ENCODE peak calls at places on chromosomes 7 and 10, in four cellular contexts. B is GM12878, M is HL-60, A is K562. J is an unnamed sample.

GRCh38 chr10:31599626-31600504 is 280.8 kb downstream of the ZEB1 start:
- DNase-seq in M (peak), A (peak), B (no peak), J (no peak)

GRCh38 chr10:18397886-18398285 is 253.5 kb downstream of the NSUN6 start:
- DNase-seq in M (no peak), B (no peak), A (no peak), J (no peak)

GRCh38 chr7:156475179-156475578 is 165.4 kb upstream of the RNF32 start:
- DNase-seq in B (peak), M (peak), A (no peak), J (no peak)

GRCh38 chr7:118949031-118949430 is 724.5 kb downstream of the ANKRD7 start:
- DNase-seq in M (no peak), B (no peak), A (no peak), J (no peak)

GRCh38 chr10:112335866-112336265 is 38.0 kb upstream of the ACSL5 start:
- DNase-seq in A (no peak), M (no peak), B (no peak), J (no peak)

GRCh38 chr7:6256709-6257535 is 15.5 kb downstream of the CYTH3 start:
- DNase-seq in M (peak), B (peak), A (no peak), J (no peak)

GRCh38 chr10:103069453-103070331 is 123.4 kb downstream of the NT5C2 start:
- DNase-seq in M (peak), B (peak), A (peak), J (no peak)

GRCh38 chr7:85185355-85186082 is 1.3 kb downstream of the SEMA3D start:
- DNase-seq in M (no peak), A (no peak), B (no peak), J (no peak)

GRCh38 chr7:84837405-84837804 is 349.5 kb downstream of the SEMA3D start:
- DNase-seq in M (no peak), B (no peak), A (peak), J (no peak)

GRCh38 chr7:981793-982510 is 1.0 kb upstream of the CYP2W1 start:
- DNase-seq in B (no peak), A (no peak), M (no peak), J (no peak)

GRCh38 chr7:102271158-102271798 is 15.4 kb upstream of the SH2B2 start:
- DNase-seq in A (no peak), M (no peak), B (no peak), J (no peak)

GRCh38 chr10:43076311-43076875 is 476 bp upstream of the RET start:
- DNase-seq in A (no peak), B (no peak), M (peak), J (no peak)
- TF ChIP-seq SPI1 in A (no peak), B (no peak), M (no peak), J (no peak)

GRCh38 chr7:44998153-44998871 is 1.7 kb upstream of the CCM2 start:
- DNase-seq in B (no peak), M (peak), A (no peak), J (no peak)
- TF ChIP-seq SPI1 in B (no peak), M (peak), A (peak), J (no peak)

DNA sequence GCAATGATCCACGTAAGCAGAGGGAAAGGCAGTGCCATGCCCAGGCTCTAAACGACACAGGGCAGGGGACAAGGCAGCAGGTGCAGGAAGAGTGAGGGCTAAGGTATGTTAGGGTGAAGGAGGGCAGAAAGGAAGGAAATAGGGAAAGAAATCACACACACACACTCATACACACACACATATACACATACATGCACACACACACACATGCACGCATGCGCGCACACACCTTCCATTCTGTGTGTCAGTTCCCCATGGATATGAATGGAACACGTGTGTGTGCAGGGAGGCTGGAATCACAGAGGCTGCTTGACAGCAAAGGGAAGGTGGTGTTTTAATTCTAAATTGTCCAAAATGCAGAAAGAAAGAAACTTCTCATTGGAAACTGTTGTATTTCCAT is 6.2 kb upstream of the PHYH start:
- DNase-seq in A (no peak), M (no peak), B (no peak), J (no peak)
- TF ChIP-seq SPI1 in A (no peak), M (no peak), B (no peak), J (no peak)

GRCh38 chr7:140060788-140061606 is 1.8 kb downstream of the PARP12 start:
- DNase-seq in A (peak), M (no peak), B (no peak), J (no peak)
- TF ChIP-seq SPI1 in A (no peak), M (no peak), B (no peak), J (no peak)

J was measured in GM12891.